ENCODE peak calls at places on chromosome 6, in six cellular contexts. A is astrocyte; U is IMR-90; T is CD8-positive, alpha-beta T cell; G is neuronal stem cell; B is aorta. S is an unnamed sample.
A peak's percentile ranks its signal among the peaks of the same experiment; 100 is the strongest.

GRCh38 chr6:125471703-125472102 is 169.9 kb upstream of the HDDC2 start:
- DNase-seq in A (no peak), U (no peak), T (no peak), G (no peak), B (no peak), S (no peak)

GRCh38 chr6:72626126-72626525 is 4.3 kb downstream of the KCNQ5 start:
- DNase-seq in A (no peak), U (no peak), T (no peak), G (no peak), B (no peak), S (no peak)

GRCh38 chr6:41185991-41186675 is 14.8 kb downstream of the TREML2 start:
- DNase-seq in A (no peak), U (no peak), T (no peak), G (no peak), B (no peak), S (no peak)

GRCh38 chr6:91572855-91573254 is 986.0 kb upstream of the MAP3K7 start:
- DNase-seq in A (no peak), U (no peak), T (no peak), G (no peak), B (no peak), S (no peak)

GRCh38 chr6:139927236-139927635 is 552.8 kb upstream of the CITED2 start:
- DNase-seq in A (peak; percentile 94), U (peak; percentile 93), T (no peak), G (no peak), B (no peak), S (no peak)

GRCh38 chr6:111845441-111845871 is 27.8 kb downstream of the FYN start:
- DNase-seq in A (no peak), U (no peak), T (no peak), G (no peak), B (no peak), S (no peak)

GRCh38 chr6:134146268-134147032 is 94.0 kb upstream of the SLC2A12 start:
- DNase-seq in A (no peak), U (no peak), T (no peak), G (peak; percentile 41), B (no peak), S (no peak)

GRCh38 chr6:87700729-87701675 is 1.0 kb downstream of the AKIRIN2 start:
- DNase-seq in A (peak; percentile 68), U (peak; percentile 62), T (peak; percentile 49), G (peak; percentile 39), B (peak; percentile 79), S (peak; percentile 65)

GRCh38 chr6:170230520-170231390 is 60.1 kb downstream of the DLL1 start:
- DNase-seq in A (no peak), U (no peak), T (no peak), G (no peak), B (peak; percentile 42), S (no peak)

GRCh38 chr6:128731249-128732165 is 151.4 kb upstream of the LAMA2 start:
- DNase-seq in A (peak; percentile 26), U (peak; percentile 66), T (no peak), G (peak; percentile 37), B (no peak), S (no peak)

GRCh38 chr6:45714795-45715507 is 300.7 kb downstream of the CLIC5 start:
- DNase-seq in A (peak; percentile 81), U (peak; percentile 91), T (peak; percentile 66), G (peak; percentile 74), B (no peak), S (peak; percentile 72)

GRCh38 chr6:10558575-10558974 is 37.4 kb downstream of the GCNT2 start:
- DNase-seq in A (no peak), U (no peak), T (no peak), G (no peak), B (no peak), S (peak; percentile 65)

GRCh38 chr6:90368001-90368400 is 71.4 kb upstream of the BACH2 start:
- DNase-seq in A (no peak), U (no peak), T (no peak), G (no peak), B (no peak), S (no peak)

GRCh38 chr6:3340358-3340798 is 81.6 kb downstream of the PSMG4 start:
- DNase-seq in A (peak; percentile 45), U (no peak), T (no peak), G (no peak), B (peak; percentile 42), S (no peak)

GRCh38 chr6:124524821-124525220 is 437.4 kb upstream of the RNF217 start:
- DNase-seq in A (no peak), U (no peak), T (no peak), G (peak; percentile 36), B (no peak), S (no peak)

GRCh38 chr6:170042596-170043118 is 248.2 kb downstream of the DLL1 start:
- DNase-seq in A (no peak), U (no peak), T (no peak), G (no peak), B (peak; percentile 40), S (no peak)

GRCh38 chr6:27553123-27553904 is 80.4 kb upstream of the ZNF184 start:
- DNase-seq in A (peak; percentile 31), U (peak; percentile 57), T (no peak), G (no peak), B (no peak), S (no peak)

GRCh38 chr6:117222861-117223260 is 42.5 kb upstream of the VGLL2 start:
- DNase-seq in A (no peak), U (no peak), T (no peak), G (no peak), B (no peak), S (no peak)

GRCh38 chr6:11778042-11778441 is 561 bp downstream of the ADTRP start:
- DNase-seq in A (no peak), U (no peak), T (no peak), G (no peak), B (no peak), S (no peak)
- H3K36me3 ChIP-seq in A (no peaks in the 10 kb centered on the region), U (no peaks in the 10 kb centered on the region), T (no peaks in the 10 kb centered on the region), G (no peaks in the 10 kb centered on the region), B (no peaks in the 10 kb centered on the region), S (no peaks in the 10 kb centered on the region)

GRCh38 chr6:110658621-110659211 is 156.6 kb downstream of the CDK19 start:
- DNase-seq in A (no peak), U (no peak), T (no peak), G (no peak), B (no peak), S (no peak)
- H3K36me3 ChIP-seq in A (no peaks in the 10 kb centered on the region), U (no peaks in the 10 kb centered on the region), T (no peaks in the 10 kb centered on the region), G (peaks cover 10% of the 10 kb centered on the region), B (no peaks in the 10 kb centered on the region), S (no peaks in the 10 kb centered on the region)

DNA sequence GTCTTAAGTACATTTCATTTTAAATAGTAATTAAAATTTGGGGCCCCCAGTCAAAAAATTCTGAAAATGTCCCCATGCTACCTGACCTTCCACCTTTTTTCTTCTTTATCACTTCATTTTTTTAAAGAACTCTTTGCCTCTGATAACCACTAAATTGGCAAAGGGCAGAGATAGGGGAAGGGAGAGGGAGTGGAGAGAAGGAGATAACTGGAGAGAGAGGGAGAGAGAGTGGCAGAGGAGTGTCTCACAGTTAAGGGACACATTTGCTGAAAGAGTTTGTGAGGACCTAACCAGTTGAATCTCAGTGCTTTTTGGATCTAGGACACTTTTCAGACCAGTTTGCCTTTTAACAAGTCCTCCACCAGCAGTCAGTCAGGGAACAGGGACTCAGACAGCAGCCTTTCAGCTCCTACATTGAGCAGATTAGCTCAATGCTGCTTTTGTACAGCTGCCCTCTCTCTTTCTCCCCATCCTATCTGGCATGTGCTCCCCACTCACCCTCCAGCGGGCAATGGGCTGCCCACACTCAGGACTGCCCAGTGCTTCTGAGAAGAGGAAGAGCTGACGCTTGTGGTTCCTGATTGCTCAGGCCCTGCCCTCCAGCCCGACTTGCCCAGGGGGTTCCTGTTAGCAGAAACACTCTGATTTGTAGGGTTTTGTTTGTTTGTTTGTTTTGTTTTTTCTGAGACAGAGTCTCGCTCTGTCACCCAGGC is 14.4 kb downstream of the ARMC2 start:
- DNase-seq in A (no peak), U (no peak), T (no peak), G (no peak), B (peak; percentile 75), S (no peak)
- H3K36me3 ChIP-seq in A (peaks cover 3% of the 10 kb centered on the region), U (peaks cover 7% of the 10 kb centered on the region), T (peaks cover 8% of the 10 kb centered on the region), G (peaks cover 30% of the 10 kb centered on the region), B (peaks cover 2% of the 10 kb centered on the region), S (no peaks in the 10 kb centered on the region)

DNA sequence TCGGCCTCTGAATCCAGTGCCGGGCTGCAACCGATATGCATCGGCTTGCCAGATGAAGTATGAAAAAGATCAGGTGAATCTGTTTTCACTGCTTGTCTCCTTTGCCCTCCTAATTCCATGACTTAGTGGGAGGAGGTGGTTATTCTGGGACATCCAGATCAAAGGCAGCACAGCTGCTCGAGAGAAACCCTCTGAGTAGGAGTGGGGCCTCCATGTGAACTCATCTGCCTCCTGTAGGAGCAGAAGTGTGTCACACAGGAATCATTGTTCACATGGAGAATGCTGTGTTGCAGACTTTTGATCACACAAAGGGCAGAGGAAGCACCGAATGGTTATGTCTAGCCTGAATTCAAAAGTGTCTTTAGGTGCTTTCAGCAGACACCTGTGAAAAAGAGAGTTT is 73.1 kb upstream of the SLC22A1 start:
- DNase-seq in A (no peak), U (no peak), T (no peak), G (no peak), B (no peak), S (no peak)
- H3K36me3 ChIP-seq in A (peaks cover 47% of the 10 kb centered on the region), U (peaks cover 66% of the 10 kb centered on the region), T (peaks cover 56% of the 10 kb centered on the region), G (peaks cover 94% of the 10 kb centered on the region), B (no peaks in the 10 kb centered on the region), S (no peaks in the 10 kb centered on the region)